ENCODE peak calls at places on chromosomes 5 and 9, in four cellular contexts. J is NCI-H524, U is HS-5, K is heart right ventricle. A is an unnamed sample.

GRCh38 chr9:114206221-114206760 is 51.0 kb downstream of the COL27A1 start:
- DNase-seq in J (no peak), U (no peak), K (no peak), A (no peak)

GRCh38 chr5:143576721-143577484 is 173.4 kb upstream of the NR3C1 start:
- DNase-seq in J (no peak), U (no peak), K (no peak), A (no peak)

GRCh38 chr5:114361724-114362196 is at the start of gene KCNN2:
- DNase-seq in J (peak), U (no peak), K (peak), A (peak)

GRCh38 chr9:107940622-107941021 is 451.1 kb upstream of the KLF4 start:
- DNase-seq in J (no peak), U (no peak), K (no peak), A (no peak)

GRCh38 chr5:140327589-140327988 is 18.8 kb downstream of the HBEGF start:
- DNase-seq in J (no peak), U (no peak), K (no peak), A (peak)

GRCh38 chr5:168152660-168153059 is 138.8 kb upstream of the WWC1 start:
- DNase-seq in J (no peak), U (no peak), K (no peak), A (no peak)

GRCh38 chr5:139711852-139712171 is 63.7 kb downstream of the CXXC5 start:
- DNase-seq in J (no peak), U (no peak), K (no peak), A (no peak)

GRCh38 chr5:30502277-30502676 is 691.2 kb upstream of the CDH6 start:
- DNase-seq in J (no peak), U (peak), K (no peak), A (no peak)

GRCh38 chr5:169629847-169630548 is 7.1 kb upstream of the DOCK2 start:
- DNase-seq in J (no peak), U (peak), K (no peak), A (no peak)